ENCODE peak calls at places on chromosomes 2 and 18, in five cellular contexts. H is tibial artery, L is PC-3, F is kidney, X is cardiac muscle cell. M is an unnamed sample.
A peak's percentile ranks its signal among the peaks of the same experiment; 100 is the strongest.

GRCh38 chr2:26850002-26850431 is 2.1 kb downstream of the DPYSL5 start:
- DNase-seq in F (no peak), H (no peak), L (no peak), X (no peak), M (no peak)

GRCh38 chr2:113887393-113887792 is 2.5 kb upstream of the ACTR3 start:
- DNase-seq in F (no peak), H (no peak), X (no peak), L (no peak), M (peak; percentile 26)

GRCh38 chr2:36371963-36372391 is 16.4 kb downstream of the CRIM1 start:
- DNase-seq in H (no peak), X (no peak), F (no peak), L (peak; percentile 95), M (no peak)

GRCh38 chr2:221641181-221641871 is 69.2 kb upstream of the EPHA4 start:
- DNase-seq in F (no peak), H (no peak), L (no peak), X (no peak), M (no peak)

GRCh38 chr18:7575465-7576026 is 8.4 kb downstream of the PTPRM start:
- DNase-seq in L (peak; percentile 83), X (no peak), H (no peak), F (no peak), M (no peak)

GRCh38 chr18:79242246-79242645 is 153.5 kb upstream of the NFATC1 start:
- DNase-seq in X (no peak), F (no peak), L (no peak), H (no peak), M (no peak)

GRCh38 chr18:11570770-11571169 is 38.6 kb upstream of the SLC35G4 start:
- DNase-seq in F (no peak), H (no peak), X (no peak), L (peak; percentile 42), M (no peak)

GRCh38 chr2:181892795-181893435 is 1.4 kb downstream of the ITPRID2 start:
- DNase-seq in L (peak; percentile 67), F (no peak), H (no peak), X (no peak), M (no peak)

GRCh38 chr2:137173514-137173913 is 408.2 kb downstream of the THSD7B start:
- DNase-seq in L (peak; percentile 78), F (no peak), H (no peak), X (peak; percentile 17), M (peak; percentile 13)

GRCh38 chr2:180156651-180157050 is 149.6 kb upstream of the CWC22 start:
- DNase-seq in L (no peak), X (no peak), H (no peak), F (no peak), M (no peak)

GRCh38 chr18:45974088-45974536 is 7.0 kb upstream of the EPG5 start:
- DNase-seq in L (peak; percentile 72), H (peak; percentile 63), F (no peak), X (peak; percentile 74), M (no peak)

GRCh38 chr18:45415614-45416013 is 199.7 kb upstream of the SLC14A2 start:
- DNase-seq in F (no peak), L (no peak), H (no peak), X (no peak), M (no peak)

GRCh38 chr18:75548353-75548752 is 120.8 kb upstream of the SMIM21 start:
- DNase-seq in L (no peak), H (no peak), X (no peak), F (no peak), M (no peak)

GRCh38 chr2:25539141-25539540 is 134.2 kb downstream of the DTNB start:
- DNase-seq in X (no peak), H (no peak), L (no peak), F (no peak), M (no peak)

GRCh38 chr2:234968633-234969328 is 17.0 kb downstream of the SH3BP4 start:
- DNase-seq in H (no peak), X (no peak), F (peak; percentile 19), L (no peak), M (no peak)

GRCh38 chr18:62044490-62045000 is 142.3 kb downstream of the PIGN start:
- DNase-seq in F (no peak), H (no peak), L (no peak), X (no peak), M (no peak)

GRCh38 chr2:153101187-153101586 is 377.4 kb downstream of the RPRM start:
- DNase-seq in F (no peak), L (no peak), X (peak; percentile 11), H (no peak), M (no peak)

GRCh38 chr2:98903064-98903355 is 33.0 kb downstream of the CRACDL start:
- DNase-seq in L (no peak), H (no peak), X (no peak), F (peak; percentile 41), M (no peak)

GRCh38 chr2:141497262-141497661 is 633.6 kb downstream of the LRP1B start:
- DNase-seq in L (no peak), X (no peak), F (no peak), H (no peak), M (no peak)

GRCh38 chr2:37274354-37274965 is 43.0 kb downstream of the NDUFAF7 start:
- DNase-seq in F (no peak), X (no peak), L (no peak), H (no peak), M (no peak)

GRCh38 chr18:57627488-57627887 is 5.9 kb upstream of the NARS1 start:
- DNase-seq in X (no peak), L (peak; percentile 19), F (no peak), H (no peak), M (no peak)

GRCh38 chr18:8706981-8707940 is 1.9 kb downstream of the MTCL1 start:
- DNase-seq in X (peak; percentile 71), F (peak; percentile 78), L (peak; percentile 83), H (peak; percentile 36), M (no peak)

GRCh38 chr2:189336276-189336975 is 104.8 kb upstream of the WDR75 start:
- DNase-seq in H (no peak), X (no peak), F (no peak), L (no peak), M (no peak)

GRCh38 chr2:172571245-172571644 is 15.4 kb downstream of the PDK1 start:
- DNase-seq in X (no peak), H (no peak), L (no peak), F (no peak), M (no peak)

GRCh38 chr2:172574965-172575364 is 19.1 kb downstream of the PDK1 start:
- DNase-seq in F (no peak), H (no peak), X (no peak), L (no peak), M (no peak)

GRCh38 chr2:172578054-172578453 is 22.2 kb downstream of the PDK1 start:
- DNase-seq in F (no peak), L (no peak), X (no peak), H (no peak), M (no peak)

DNA sequence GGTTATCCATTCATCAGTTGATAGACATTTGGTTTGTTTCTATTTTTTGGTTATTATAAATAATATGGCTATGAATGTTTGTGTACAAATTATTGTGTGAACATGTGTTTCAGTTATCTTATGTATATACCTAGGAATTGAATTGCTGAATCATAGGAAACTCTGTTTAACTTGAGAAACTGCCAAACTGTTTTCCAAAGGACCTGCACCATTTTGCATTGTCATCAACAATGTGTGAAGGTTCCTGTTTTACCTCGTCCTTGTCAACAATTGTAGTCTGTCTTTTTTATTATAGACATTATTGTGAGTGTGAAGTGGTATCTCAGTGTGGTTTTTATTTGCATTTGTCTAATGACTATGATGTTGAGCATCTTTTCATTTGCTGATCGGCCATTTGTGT is 17.1 kb downstream of the PDK1 start:
- DNase-seq in F (no peak), H (no peak), X (no peak), L (peak; percentile 54), M (no peak)
- H3K36me3 ChIP-seq in F (no peaks in the 10 kb centered on the region), H (peaks cover 46% of the 10 kb centered on the region), X (peaks cover 75% of the 10 kb centered on the region), L (peaks cover 72% of the 10 kb centered on the region), M (peaks cover 5% of the 10 kb centered on the region)

GRCh38 chr2:164717000-164717597 is 95.8 kb upstream of the GRB14 start:
- DNase-seq in L (peak; percentile 56), H (no peak), X (peak; percentile 42), F (no peak), M (no peak)
- TF ChIP-seq CTCF in L (peak; percentile 80), H (peak; percentile 36), X (peak; percentile 50), F (peak; percentile 36), M (peak; percentile 44)

GRCh38 chr2:105873721-105874120 is 129.0 kb downstream of the NCK2 start:
- DNase-seq in X (no peak), L (peak; percentile 68), H (no peak), F (no peak), M (peak; percentile 76)

GRCh38 chr2:105870858-105871257 is 126.1 kb downstream of the NCK2 start:
- DNase-seq in X (no peak), L (no peak), F (no peak), H (no peak), M (no peak)

GRCh38 chr2:105873281-105873680 is 128.6 kb downstream of the NCK2 start:
- DNase-seq in X (no peak), L (no peak), H (no peak), F (no peak), M (no peak)

GRCh38 chr2:105872142-105872728 is 127.5 kb downstream of the NCK2 start:
- DNase-seq in L (no peak), X (no peak), H (no peak), F (no peak), M (no peak)

GRCh38 chr2:105872830-105873229 is 128.1 kb downstream of the NCK2 start:
- DNase-seq in F (no peak), H (no peak), X (no peak), L (no peak), M (no peak)
- H3K36me3 ChIP-seq in F (no peaks in the 10 kb centered on the region), H (no peaks in the 10 kb centered on the region), X (no peaks in the 10 kb centered on the region), L (no peaks in the 10 kb centered on the region), M (peaks cover 1% of the 10 kb centered on the region)

GRCh38 chr2:55923978-55924325 is 370 bp upstream of the EFEMP1 start:
- DNase-seq in L (no peak), F (no peak), X (no peak), H (no peak), M (no peak)

GRCh38 chr2:55926246-55926645 is 2.7 kb upstream of the EFEMP1 start:
- DNase-seq in X (no peak), L (no peak), F (no peak), H (no peak), M (no peak)

GRCh38 chr2:55926974-55927373 is 3.4 kb upstream of the EFEMP1 start:
- DNase-seq in L (no peak), F (no peak), X (no peak), H (no peak), M (no peak)

GRCh38 chr2:55922488-55922887 is 1.1 kb downstream of the EFEMP1 start:
- DNase-seq in H (no peak), X (no peak), L (no peak), F (no peak), M (no peak)

DNA sequence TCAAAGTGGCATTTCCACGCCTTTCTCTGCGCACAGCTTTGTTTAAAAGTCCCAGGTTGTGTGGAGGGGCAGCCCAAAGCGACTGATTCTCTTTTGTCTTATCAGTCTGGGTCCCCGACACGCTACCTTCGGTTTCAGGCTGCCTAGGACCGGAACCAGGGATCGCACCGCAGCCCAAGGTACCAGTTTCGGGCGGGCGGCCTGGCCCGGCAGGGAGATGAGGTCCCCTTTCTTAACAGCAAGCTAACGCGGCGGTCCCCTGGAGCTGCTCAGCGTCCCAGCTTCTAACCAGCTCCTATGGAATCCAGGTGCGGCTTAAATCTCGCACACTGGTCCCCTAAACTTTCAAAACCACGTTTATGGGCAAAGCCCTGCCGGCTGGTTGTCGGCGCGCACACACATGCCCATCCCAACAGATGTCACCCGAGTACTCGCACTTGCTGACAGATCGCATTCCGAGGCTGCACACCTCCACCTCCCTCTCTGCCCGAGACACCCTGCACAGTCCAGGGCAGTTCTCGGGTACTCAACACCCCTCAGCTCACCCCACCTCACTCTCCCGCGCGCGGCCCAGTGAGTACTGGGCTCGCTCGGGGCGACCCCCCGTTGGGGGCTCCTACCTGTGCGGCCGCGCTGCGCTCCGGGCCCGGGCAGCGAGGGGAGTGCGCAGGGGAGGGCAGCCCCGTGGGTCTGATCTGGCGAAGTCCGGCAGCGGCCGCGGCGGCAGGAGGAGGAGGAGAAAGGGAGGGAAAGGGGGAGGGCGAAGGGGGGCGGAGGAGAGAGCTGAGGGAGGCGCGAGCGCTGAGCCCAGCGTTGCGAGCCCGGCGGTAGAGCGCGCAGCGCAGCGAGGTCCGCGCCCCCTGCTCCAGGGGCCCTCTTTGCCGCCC is at the start of gene EFEMP1:
- DNase-seq in H (peak; percentile 83), F (peak; percentile 92), X (peak; percentile 71), L (peak; percentile 69), M (peak; percentile 36)
- TF ChIP-seq CTCF in H (no peak), F (no peak), X (no peak), L (peak; percentile 28), M (no peak)